ENCODE peak calls at places on chromosomes 7 and 10, in five cellular contexts. E is OCI-LY7, B is HCT116, C is A549, R is glutamatergic neuron. Q is an unnamed sample.

GRCh38 chr10:82438277-82438676 is 563.3 kb downstream of the NRG3 start:
- DNase-seq in E (no peak), B (no peak), C (no peak), R (no peak), Q (no peak)

GRCh38 chr10:79045566-79046175 is 23.1 kb upstream of the ZMIZ1 start:
- DNase-seq in E (no peak), B (no peak), C (no peak), R (peak), Q (no peak)

GRCh38 chr7:158227258-158227657 is 360.4 kb downstream of the PTPRN2 start:
- DNase-seq in E (no peak), B (no peak), C (no peak), R (no peak), Q (no peak)

GRCh38 chr7:138982204-138982623 is 1.0 kb upstream of the KIAA1549 start:
- DNase-seq in E (no peak), B (no peak), C (peak), R (no peak), Q (peak)

GRCh38 chr7:117217636-117218035 is 105.2 kb downstream of the WNT2 start:
- DNase-seq in E (no peak), B (no peak), C (no peak), R (no peak), Q (no peak)

GRCh38 chr10:122504551-122504950 is 43.2 kb downstream of the HTRA1 start:
- DNase-seq in E (no peak), B (no peak), C (peak), R (no peak), Q (no peak)

GRCh38 chr10:71512794-71513379 is 116.2 kb downstream of the CDH23 start:
- DNase-seq in E (no peak), B (peak), C (no peak), R (peak), Q (no peak)

GRCh38 chr7:151598045-151598444 is 78.3 kb upstream of the RHEB start:
- DNase-seq in E (no peak), B (peak), C (no peak), R (no peak), Q (peak)

GRCh38 chr10:103696411-103697145 is 158.8 kb downstream of the SH3PXD2A start:
- DNase-seq in E (peak), B (peak), C (peak), R (peak), Q (no peak)

GRCh38 chr10:66783296-66783695 is 142.5 kb upstream of the LRRTM3 start:
- DNase-seq in E (no peak), B (no peak), C (no peak), R (no peak), Q (no peak)

GRCh38 chr7:69597278-69598076 is 798 bp upstream of the AUTS2 start:
- DNase-seq in E (peak), B (no peak), C (peak), R (peak), Q (peak)

GRCh38 chr10:103855424-103855823 is at the start of gene SH3PXD2A:
- DNase-seq in E (no peak), B (no peak), C (no peak), R (peak), Q (no peak)

GRCh38 chr7:48875300-48875916 is 48.9 kb upstream of the CDC14C start:
- DNase-seq in E (no peak), B (no peak), C (peak), R (peak), Q (no peak)

GRCh38 chr10:129511758-129512157 is 44.7 kb downstream of the MGMT start:
- DNase-seq in E (no peak), B (no peak), C (no peak), R (no peak), Q (no peak)

GRCh38 chr10:15200626-15201025 is 32.1 kb upstream of the NMT2 start:
- DNase-seq in E (no peak), B (peak), C (peak), R (no peak), Q (no peak)

GRCh38 chr10:21525367-21526183 is at the start of gene SKIDA1:
- DNase-seq in E (peak), B (no peak), C (peak), R (peak), Q (peak)

GRCh38 chr7:151776876-151777510 is 99.9 kb downstream of the PRKAG2 start:
- DNase-seq in E (no peak), B (no peak), C (no peak), R (no peak), Q (no peak)

GRCh38 chr10:314871-315270 is 179.6 kb downstream of the ZMYND11 start:
- DNase-seq in E (peak), B (no peak), C (no peak), R (no peak), Q (no peak)

GRCh38 chr10:33321516-33321915 is 13.0 kb downstream of the NRP1 start:
- DNase-seq in E (no peak), B (no peak), C (no peak), R (no peak), Q (no peak)

GRCh38 chr10:131146790-131147189 is 164.7 kb downstream of the TCERG1L start:
- DNase-seq in E (no peak), B (no peak), C (no peak), R (no peak), Q (no peak)

GRCh38 chr10:75959209-75959608 is 527.8 kb downstream of the LRMDA start:
- DNase-seq in E (no peak), B (peak), C (peak), R (no peak), Q (no peak)

GRCh38 chr7:42238709-42239395 is 1.8 kb upstream of the GLI3 start:
- DNase-seq in E (no peak), B (no peak), C (no peak), R (no peak), Q (no peak)

GRCh38 chr10:90818736-90819135 is 39.1 kb downstream of the HTR7 start:
- DNase-seq in E (no peak), B (no peak), C (no peak), R (no peak), Q (no peak)

GRCh38 chr10:118621304-118621942 is 26.0 kb upstream of the PRLHR start:
- DNase-seq in E (no peak), B (no peak), C (no peak), R (no peak), Q (no peak)

GRCh38 chr10:99711129-99711719 is 20.7 kb downstream of the COX15 start:
- DNase-seq in E (peak), B (peak), C (peak), R (no peak), Q (no peak)
- TF ChIP-seq CTCF in E (peak), B (peak), C (peak), R (peak), Q (peak)

GRCh38 chr7:83001362-83002040 is 161.2 kb downstream of the PCLO start:
- DNase-seq in E (no peak), B (no peak), C (no peak), R (no peak), Q (no peak)

GRCh38 chr7:83005410-83005809 is 157.3 kb downstream of the PCLO start:
- DNase-seq in E (peak), B (peak), C (peak), R (no peak), Q (no peak)
- TF ChIP-seq CTCF in E (peak), B (peak), C (peak), R (peak), Q (peak)

GRCh38 chr10:119917777-119918176 is 25.2 kb downstream of the SEC23IP start:
- DNase-seq in E (no peak), B (no peak), C (no peak), R (no peak), Q (no peak)
- TF ChIP-seq CTCF in E (peak), B (no peak), C (peak), R (no peak), Q (no peak)

DNA sequence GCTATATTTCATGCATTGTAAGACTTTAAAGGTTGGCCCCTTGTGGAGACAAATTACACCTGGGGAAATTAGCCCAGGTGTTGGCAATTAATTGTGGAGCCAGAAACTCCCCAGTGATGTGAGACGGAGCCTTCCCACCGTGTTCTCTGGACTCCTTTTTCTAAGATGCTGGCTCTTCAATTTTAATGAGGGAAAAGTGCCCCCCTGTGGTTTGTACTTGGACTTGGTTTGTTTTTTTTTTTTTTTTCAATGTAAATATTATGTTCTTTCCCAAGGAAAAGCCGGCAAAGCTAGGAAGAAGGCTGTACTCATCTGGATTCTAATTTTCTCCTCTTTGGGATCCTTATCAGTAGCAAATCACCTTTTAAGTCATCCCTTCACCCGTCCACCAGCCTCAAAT is 20.2 kb upstream of the ST8SIA6 start:
- DNase-seq in E (no peak), B (peak), C (peak), R (no peak), Q (no peak)
- TF ChIP-seq CTCF in E (peak), B (peak), C (peak), R (no peak), Q (peak)

GRCh38 chr7:149797771-149798170 is 24.4 kb upstream of the ZNF467 start:
- DNase-seq in E (no peak), B (no peak), C (no peak), R (no peak), Q (no peak)

GRCh38 chr7:149799397-149800168 is 26.2 kb upstream of the ZNF467 start:
- DNase-seq in E (peak), B (no peak), C (peak), R (peak), Q (no peak)

GRCh38 chr7:149801816-149802215 is 28.4 kb upstream of the ZNF467 start:
- DNase-seq in E (no peak), B (no peak), C (no peak), R (no peak), Q (no peak)

GRCh38 chr7:149801002-149801566 is 27.7 kb upstream of the ZNF467 start:
- DNase-seq in E (no peak), B (no peak), C (no peak), R (no peak), Q (no peak)

DNA sequence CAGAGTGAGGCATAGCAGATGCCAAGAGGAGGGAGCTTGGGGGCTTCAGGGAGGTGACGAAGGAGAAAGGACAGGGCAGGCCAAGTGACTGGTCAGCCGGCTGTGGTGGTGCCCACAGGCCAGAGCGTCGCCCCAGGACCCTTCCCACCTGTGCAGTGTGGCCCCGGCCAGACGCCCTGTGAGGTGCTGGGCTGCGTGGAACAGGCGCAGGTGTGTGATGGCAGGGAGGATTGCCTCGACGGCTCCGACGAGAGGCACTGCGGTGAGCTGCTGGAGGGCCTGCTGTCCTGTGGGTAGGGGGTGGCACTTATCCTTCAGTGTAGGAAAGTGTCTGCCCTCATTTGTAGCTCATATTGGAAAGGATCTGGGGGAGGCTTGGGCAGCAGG is 26.8 kb upstream of the ZNF467 start:
- DNase-seq in E (no peak), B (no peak), C (no peak), R (no peak), Q (no peak)
- TF ChIP-seq CTCF in E (peak), B (no peak), C (no peak), R (no peak), Q (no peak)